ENCODE peak calls at places on chromosomes 5 and 9, in six cellular contexts. N is BJ; V is aorta; L is brain microvascular endothelial cell; J is CD4-positive, alpha-beta memory T cell; G is MM.1S. Y is an unnamed sample.

GRCh38 chr5:123460296-123460729 is 37.1 kb upstream of the CEP120 start:
- DNase-seq in N (no peak), V (no peak), L (peak; percentile 45), J (peak; percentile 14), G (no peak), Y (no peak)

GRCh38 chr9:132946216-132946615 is 1.8 kb upstream of the TSC1 start:
- DNase-seq in N (no peak), V (no peak), L (no peak), J (no peak), G (no peak), Y (no peak)

GRCh38 chr9:13555516-13555915 is 276.0 kb upstream of the MPDZ start:
- DNase-seq in N (no peak), V (no peak), L (no peak), J (no peak), G (no peak), Y (no peak)

GRCh38 chr5:36724429-36725332 is 118.3 kb downstream of the SLC1A3 start:
- DNase-seq in N (no peak), V (peak; percentile 80), L (no peak), J (peak; percentile 26), G (peak; percentile 77), Y (no peak)

GRCh38 chr9:124220551-124221451 is 36.9 kb upstream of the NEK6 start:
- DNase-seq in N (no peak), V (peak; percentile 61), L (peak; percentile 28), J (no peak), G (no peak), Y (no peak)

GRCh38 chr9:131888923-131889322 is 149.0 kb upstream of the RAPGEF1 start:
- DNase-seq in N (no peak), V (no peak), L (no peak), J (no peak), G (no peak), Y (no peak)

GRCh38 chr9:14961372-14962068 is 51.3 kb upstream of the FREM1 start:
- DNase-seq in N (no peak), V (no peak), L (no peak), J (no peak), G (no peak), Y (no peak)

GRCh38 chr5:95730011-95730700 is 980 bp upstream of the RHOBTB3 start:
- DNase-seq in N (no peak), V (no peak), L (no peak), J (no peak), G (no peak), Y (no peak)

GRCh38 chr5:54719384-54720306 is 202.1 kb downstream of the SNX18 start:
- DNase-seq in N (no peak), V (peak; percentile 56), L (peak; percentile 91), J (no peak), G (no peak), Y (peak; percentile 75)

GRCh38 chr9:86202338-86202882 is 57.0 kb downstream of the C9orf153 start:
- DNase-seq in N (no peak), V (no peak), L (peak; percentile 35), J (peak; percentile 33), G (peak; percentile 58), Y (peak; percentile 4)

GRCh38 chr5:53965459-53965858 is 344.9 kb downstream of the ARL15 start:
- DNase-seq in N (no peak), V (no peak), L (peak; percentile 51), J (no peak), G (no peak), Y (peak; percentile 56)

GRCh38 chr5:1502046-1502736 is 21.6 kb downstream of the LPCAT1 start:
- DNase-seq in N (no peak), V (peak; percentile 88), L (no peak), J (peak; percentile 24), G (no peak), Y (no peak)

GRCh38 chr9:25742241-25742640 is 64.0 kb upstream of the TUSC1 start:
- DNase-seq in N (no peak), V (no peak), L (no peak), J (no peak), G (no peak), Y (no peak)

GRCh38 chr5:143693691-143694252 is 118.2 kb upstream of the HMHB1 start:
- DNase-seq in N (no peak), V (no peak), L (no peak), J (peak; percentile 40), G (peak; percentile 41), Y (no peak)

GRCh38 chr5:164187780-164188179 is 682.4 kb downstream of the MAT2B start:
- DNase-seq in N (no peak), V (no peak), L (no peak), J (no peak), G (no peak), Y (no peak)

GRCh38 chr9:1170918-1171317 is 120.8 kb downstream of the DMRT2 start:
- DNase-seq in N (no peak), V (no peak), L (no peak), J (no peak), G (no peak), Y (no peak)

GRCh38 chr5:172782169-172783039 is 11.4 kb upstream of the DUSP1 start:
- DNase-seq in N (no peak), V (no peak), L (no peak), J (no peak), G (no peak), Y (no peak)

GRCh38 chr9:2726620-2727335 is 9.5 kb downstream of the KCNV2 start:
- DNase-seq in N (no peak), V (no peak), L (no peak), J (no peak), G (no peak), Y (no peak)

GRCh38 chr5:42168091-42168670 is 243.1 kb downstream of the FBXO4 start:
- DNase-seq in N (no peak), V (no peak), L (no peak), J (no peak), G (no peak), Y (no peak)

GRCh38 chr9:122397749-122398148 is 26.9 kb downstream of the PTGS1 start:
- DNase-seq in N (no peak), V (no peak), L (no peak), J (no peak), G (no peak), Y (no peak)

GRCh38 chr5:174731214-174732039 is 7.0 kb downstream of the MSX2 start:
- DNase-seq in N (no peak), V (no peak), L (no peak), J (no peak), G (no peak), Y (no peak)

GRCh38 chr5:174733091-174733690 is 8.8 kb downstream of the MSX2 start:
- DNase-seq in N (no peak), V (no peak), L (no peak), J (no peak), G (no peak), Y (no peak)

GRCh38 chr5:174734571-174735497 is 10.5 kb downstream of the MSX2 start:
- DNase-seq in N (no peak), V (no peak), L (no peak), J (no peak), G (no peak), Y (no peak)

GRCh38 chr5:174733836-174734235 is 9.5 kb downstream of the MSX2 start:
- DNase-seq in N (no peak), V (no peak), L (no peak), J (no peak), G (no peak), Y (no peak)

DNA sequence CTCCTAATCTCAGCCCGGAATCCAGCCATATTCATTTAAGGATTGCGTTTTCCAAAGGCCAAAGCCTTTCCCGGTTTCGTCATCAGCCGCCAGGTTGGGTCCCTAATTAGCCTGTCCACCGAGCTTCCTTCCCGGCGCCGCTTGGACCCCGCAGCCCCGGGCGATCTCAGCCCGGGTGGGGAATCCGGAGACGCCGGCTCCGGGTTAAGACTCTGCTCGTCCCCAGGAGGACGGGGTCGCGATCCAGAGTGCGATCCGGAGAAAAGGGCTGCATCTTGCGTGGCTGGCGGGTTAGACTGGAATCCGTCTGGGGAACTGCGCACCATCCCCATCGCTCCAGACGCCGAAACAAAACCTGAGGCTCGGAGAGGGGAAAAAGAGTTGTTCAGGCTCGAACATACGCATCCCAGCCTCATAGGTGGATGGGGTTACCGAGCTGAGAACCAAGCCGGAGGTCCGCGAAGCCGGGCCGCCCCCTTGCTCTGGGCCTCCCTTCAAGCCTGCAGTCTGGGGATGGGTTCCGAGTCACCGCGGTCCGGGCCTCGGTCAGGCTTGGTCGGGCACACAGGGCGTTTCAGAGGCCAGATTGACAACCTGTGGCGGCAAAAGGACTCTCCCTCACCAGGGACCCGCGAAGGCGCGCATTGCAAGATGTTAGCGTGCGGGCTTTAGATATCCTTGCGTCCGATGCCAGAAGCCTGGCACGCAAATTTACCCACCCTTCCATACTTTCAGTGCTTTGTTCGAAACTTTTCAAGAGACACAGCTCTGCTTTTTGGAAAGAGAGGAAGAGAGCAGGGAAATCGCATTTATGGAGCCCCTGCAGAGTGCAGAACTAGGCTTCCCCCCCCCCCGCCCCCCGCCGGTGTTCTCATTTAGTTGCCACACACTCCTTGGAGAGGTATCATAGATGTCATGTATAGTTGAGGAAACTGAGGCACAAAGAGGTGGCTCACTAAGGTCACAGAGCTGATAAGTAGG is 7.9 kb downstream of the MSX2 start:
- DNase-seq in N (no peak), V (no peak), L (no peak), J (no peak), G (no peak), Y (no peak)
- H3K4me3 ChIP-seq in N (no peak overlapping the region), V (no peak overlapping the region), L (no peak overlapping the region), J (no peak overlapping the region), G (no peak overlapping the region), Y (no peak overlapping the region)

DNA sequence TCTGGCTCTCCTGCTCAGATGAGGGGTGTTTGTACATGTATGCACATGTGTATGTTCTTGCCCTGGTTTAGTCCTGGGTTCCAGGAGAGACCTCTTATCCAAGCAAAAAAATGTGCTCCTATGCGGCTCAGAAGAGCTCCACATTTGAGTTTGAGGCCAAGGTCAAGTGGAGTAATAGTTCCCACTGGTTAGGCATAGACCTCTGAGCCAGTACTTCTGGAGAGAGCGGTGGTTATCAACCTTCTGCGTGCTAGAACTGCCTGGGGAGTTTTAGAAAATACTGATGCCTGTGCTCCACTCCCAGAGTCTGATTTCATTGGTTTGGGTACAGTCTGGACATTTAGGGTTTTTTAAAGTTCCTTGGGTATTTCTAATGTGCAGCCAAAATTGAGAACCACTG is 51.5 kb downstream of the LIX1 start:
- DNase-seq in N (no peak), V (no peak), L (no peak), J (no peak), G (no peak), Y (no peak)
- H3K4me3 ChIP-seq in N (no peak overlapping the region), V (no peak overlapping the region), L (no peak overlapping the region), J (no peak overlapping the region), G (no peak overlapping the region), Y (no peak overlapping the region)

GRCh38 chr9:34591091-34591910 is 1.8 kb upstream of the CNTFR start:
- DNase-seq in N (no peak), V (peak; percentile 90), L (peak; percentile 61), J (peak; percentile 74), G (peak; percentile 74), Y (peak; percentile 22)
- H3K4me3 ChIP-seq in N (no peak overlapping the region), V (peak overlapping the region; percentile 19), L (no peak overlapping the region), J (peak overlapping the region; percentile 50), G (peak overlapping the region; percentile 65), Y (no peak overlapping the region)

GRCh38 chr5:81901539-81901938 is 70.3 kb upstream of the ATG10 start:
- DNase-seq in N (no peak), V (no peak), L (no peak), J (no peak), G (no peak), Y (no peak)

GRCh38 chr5:81895312-81895711 is 76.5 kb upstream of the ATG10 start:
- DNase-seq in N (no peak), V (no peak), L (no peak), J (no peak), G (no peak), Y (no peak)

GRCh38 chr5:81899123-81899522 is 72.7 kb upstream of the ATG10 start:
- DNase-seq in N (no peak), V (no peak), L (no peak), J (no peak), G (no peak), Y (no peak)

GRCh38 chr5:81896764-81897163 is 75.1 kb upstream of the ATG10 start:
- DNase-seq in N (no peak), V (no peak), L (no peak), J (no peak), G (no peak), Y (peak; percentile 11)

GRCh38 chr5:81898403-81898802 is 73.4 kb upstream of the ATG10 start:
- DNase-seq in N (no peak), V (no peak), L (no peak), J (no peak), G (no peak), Y (no peak)
- H3K4me3 ChIP-seq in N (no peak overlapping the region), V (no peak overlapping the region), L (no peak overlapping the region), J (no peak overlapping the region), G (no peak overlapping the region), Y (no peak overlapping the region)